ENCODE peak calls at places on chromosome 21, in eight cellular contexts. V is mammary epithelial cell; C is BE2C; L is cardiac fibroblast; M is AG09319; X is CD8-positive, alpha-beta T cell; Y is fibroblast of mammary gland; R is heart left ventricle. U is an unnamed sample.

GRCh38 chr21:15552914-15553491 is 176.8 kb upstream of the USP25 start:
- DNase-seq in R (no peak), C (no peak), M (no peak), X (no peak), Y (peak; percentile 39), L (peak; percentile 26), V (peak; percentile 38), U (peak; percentile 41)

GRCh38 chr21:35154788-35155187 is 105.7 kb upstream of the RUNX1 start:
- DNase-seq in Y (no peak), X (no peak), L (no peak), C (no peak), R (no peak), M (no peak), V (no peak), U (no peak)

GRCh38 chr21:45386728-45387371 is 18.1 kb upstream of the COL18A1 start:
- DNase-seq in C (peak; percentile 34), R (peak; percentile 58), L (peak; percentile 91), X (no peak), Y (peak; percentile 98), M (peak; percentile 83), V (peak; percentile 56), U (peak; percentile 51)

GRCh38 chr21:31236528-31236927 is 107.5 kb downstream of the TIAM1 start:
- DNase-seq in L (no peak), C (no peak), X (no peak), Y (no peak), R (no peak), V (peak; percentile 75), M (no peak), U (no peak)

GRCh38 chr21:26098758-26099157 is 71.8 kb downstream of the APP start:
- DNase-seq in X (no peak), M (no peak), Y (no peak), L (no peak), R (no peak), C (no peak), V (peak; percentile 69), U (peak; percentile 17)

GRCh38 chr21:36075171-36075570 is 5.3 kb downstream of the CBR1 start:
- DNase-seq in R (no peak), L (no peak), M (no peak), V (peak; percentile 39), C (no peak), X (no peak), Y (no peak), U (no peak)

GRCh38 chr21:35189077-35189863 is 140.2 kb upstream of the RUNX1 start:
- DNase-seq in R (peak; percentile 41), M (peak; percentile 81), V (peak; percentile 20), C (no peak), Y (peak; percentile 96), L (peak; percentile 85), X (no peak), U (no peak)

GRCh38 chr21:38486221-38486620 is 12.1 kb downstream of the ERG start:
- DNase-seq in Y (no peak), L (peak; percentile 52), C (no peak), R (peak; percentile 55), X (no peak), M (no peak), V (peak; percentile 91), U (peak; percentile 65)

GRCh38 chr21:45329261-45330074 is 41.8 kb upstream of the POFUT2 start:
- DNase-seq in C (peak; percentile 9), X (no peak), M (no peak), R (peak; percentile 26), L (no peak), V (no peak), Y (no peak), U (peak; percentile 38)

GRCh38 chr21:42248241-42248640 is 29.3 kb downstream of the ABCG1 start:
- DNase-seq in Y (no peak), X (no peak), L (no peak), R (no peak), C (no peak), V (no peak), M (no peak), U (no peak)

GRCh38 chr21:42384184-42384583 is 11.7 kb downstream of the TMPRSS3 start:
- DNase-seq in M (no peak), V (no peak), L (no peak), X (no peak), R (no peak), Y (no peak), C (no peak), U (no peak)

GRCh38 chr21:42614391-42614790 is 39.0 kb upstream of the PDE9A start:
- DNase-seq in R (no peak), M (no peak), X (no peak), L (no peak), C (no peak), V (peak; percentile 13), Y (no peak), U (no peak)

GRCh38 chr21:42635848-42636534 is 17.4 kb upstream of the PDE9A start:
- DNase-seq in C (no peak), L (no peak), V (no peak), R (no peak), Y (no peak), X (no peak), M (no peak), U (no peak)

GRCh38 chr21:46118871-46119564 is 21.1 kb downstream of the COL6A2 start:
- DNase-seq in C (peak; percentile 10), X (no peak), V (no peak), R (peak; percentile 23), M (no peak), L (no peak), Y (peak; percentile 12), U (no peak)

GRCh38 chr21:45987121-45987711 is 5.6 kb downstream of the COL6A1 start:
- DNase-seq in L (no peak), M (no peak), Y (no peak), V (no peak), X (no peak), R (peak; percentile 23), C (peak; percentile 8), U (no peak)

GRCh38 chr21:27212444-27212843 is 245.6 kb upstream of the ADAMTS5 start:
- DNase-seq in C (no peak), Y (no peak), V (no peak), L (no peak), M (no peak), X (no peak), R (no peak), U (no peak)

GRCh38 chr21:15441060-15441493 is 288.7 kb upstream of the USP25 start:
- DNase-seq in R (no peak), M (no peak), C (no peak), V (no peak), X (no peak), L (no peak), Y (no peak), U (no peak)

GRCh38 chr21:40512590-40512989 is 334.4 kb downstream of the DSCAM start:
- DNase-seq in C (peak; percentile 19), X (no peak), L (no peak), V (no peak), Y (no peak), M (no peak), R (no peak), U (peak; percentile 18)
- TF ChIP-seq CTCF in C (peak; percentile 70), X (no peak), L (peak; percentile 51), V (peak; percentile 48), Y (peak; percentile 31), M (peak; percentile 22), R (peak; percentile 31), U (peak; percentile 49)

DNA sequence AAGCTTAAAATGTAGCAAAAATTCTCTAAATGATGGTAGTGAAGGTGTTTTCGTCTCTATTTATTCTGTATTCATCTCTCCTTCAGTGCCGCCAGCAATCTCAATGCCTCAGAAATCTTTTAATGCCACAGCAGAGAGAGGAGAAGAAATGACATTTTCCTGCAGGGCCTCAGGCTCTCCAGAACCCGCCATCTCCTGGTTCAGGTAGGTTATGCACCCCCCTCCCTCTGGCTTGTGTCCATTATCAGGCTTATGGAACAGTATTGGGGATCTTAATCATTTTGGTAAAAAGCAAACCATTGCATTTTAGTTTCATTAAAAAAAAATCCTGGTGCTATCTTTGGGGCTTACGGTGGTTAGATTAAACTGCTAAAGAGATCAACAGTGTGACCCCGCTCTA is 326.1 kb downstream of the NCAM2 start:
- DNase-seq in C (no peak), M (no peak), L (no peak), R (no peak), Y (no peak), V (no peak), X (no peak), U (no peak)
- TF ChIP-seq CTCF in C (peak; percentile 40), M (no peak), L (no peak), R (no peak), Y (no peak), V (no peak), X (no peak), U (no peak)

DNA sequence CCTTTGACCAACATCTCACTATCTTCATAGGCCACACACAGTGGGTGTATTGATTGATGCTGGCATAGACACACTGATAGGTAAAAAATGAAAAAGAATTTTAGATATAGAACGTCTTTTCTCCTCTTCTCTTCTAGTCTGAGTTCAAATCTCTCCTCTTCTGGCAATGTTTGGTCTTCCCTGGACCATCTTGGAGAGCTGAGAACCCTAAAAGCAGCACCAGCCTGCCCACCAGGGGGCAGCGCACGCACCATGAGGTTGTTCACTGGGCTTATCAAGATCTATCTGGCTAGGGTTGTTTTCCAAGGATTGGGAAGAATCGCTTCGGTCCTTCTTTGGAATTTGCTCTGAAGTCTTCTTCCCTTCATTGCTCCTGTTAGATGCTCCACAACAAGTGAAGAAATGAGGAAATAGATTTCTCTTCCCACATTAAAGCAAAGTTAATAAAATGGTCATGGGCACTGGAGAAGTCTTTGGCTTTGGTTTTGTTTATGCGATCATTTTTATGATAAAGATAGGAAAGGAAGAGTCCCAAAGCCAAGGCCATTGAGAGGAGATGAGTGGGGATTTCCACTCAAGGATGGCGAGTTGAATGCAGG is 104.0 kb upstream of the OLIG2 start:
- DNase-seq in Y (peak; percentile 33), M (no peak), X (no peak), L (no peak), R (no peak), V (no peak), C (peak; percentile 59), U (peak; percentile 27)
- TF ChIP-seq CTCF in Y (peak; percentile 65), M (peak; percentile 39), X (peak; percentile 55), L (peak; percentile 45), R (peak; percentile 33), V (peak; percentile 52), C (peak; percentile 72), U (peak; percentile 24)

GRCh38 chr21:21101911-21102310 is 103.7 kb downstream of the NCAM2 start:
- DNase-seq in C (peak; percentile 55), X (no peak), R (no peak), V (no peak), Y (peak; percentile 49), M (no peak), L (peak; percentile 60), U (peak; percentile 68)
- TF ChIP-seq CTCF in C (peak; percentile 85), X (no peak), R (peak; percentile 38), V (no peak), Y (peak; percentile 17), M (peak; percentile 9), L (no peak), U (no peak)

U was measured in MCF 10A.